ENCODE peak calls at places on chromosome 3, in four cellular contexts. F is GM12878, D is K562, A is SK-N-SH. Z is an unnamed sample.
A peak's percentile ranks its signal among the peaks of the same experiment; 100 is the strongest.

GRCh38 chr3:80549173-80549572 is 781.4 kb upstream of the ROBO1 start:
- DNase-seq in A (no peak), D (no peak), F (no peak), Z (no peak)

GRCh38 chr3:38519000-38519399 is 22.9 kb downstream of the EXOG start:
- DNase-seq in D (no peak), A (no peak), F (no peak), Z (no peak)

GRCh38 chr3:78116874-78117273 is 1077.0 kb downstream of the ROBO2 start:
- DNase-seq in A (no peak), F (no peak), D (no peak), Z (no peak)

GRCh38 chr3:125043599-125044151 is 12.1 kb downstream of the HEG1 start:
- DNase-seq in D (no peak), A (peak; percentile 58), F (no peak), Z (no peak)

GRCh38 chr3:141410861-141411771 is 42.8 kb downstream of the ZBTB38 start:
- DNase-seq in F (no peak), D (no peak), A (no peak), Z (no peak)

GRCh38 chr3:84487296-84487695 is 471.5 kb upstream of the CADM2 start:
- DNase-seq in A (peak; percentile 5), F (no peak), D (no peak), Z (no peak)

GRCh38 chr3:59880717-59881116 is 830.9 kb upstream of the CFAP20DC start:
- DNase-seq in A (no peak), D (no peak), F (no peak), Z (no peak)

GRCh38 chr3:186275436-186275835 is 86.6 kb downstream of the DGKG start:
- DNase-seq in F (no peak), D (no peak), A (no peak), Z (no peak)

GRCh38 chr3:117045143-117045542 is 335.6 kb downstream of the TUSC7 start:
- DNase-seq in A (no peak), D (no peak), F (no peak), Z (peak; percentile 67)

GRCh38 chr3:174498638-174499037 is 360.5 kb upstream of the NAALADL2 start:
- DNase-seq in F (no peak), A (no peak), D (no peak), Z (no peak)

GRCh38 chr3:12681586-12682371 is 17.9 kb upstream of the RAF1 start:
- DNase-seq in D (no peak), F (no peak), A (no peak), Z (no peak)

GRCh38 chr3:52879581-52879980 is 17.8 kb downstream of the STIMATE start:
- DNase-seq in D (no peak), A (no peak), F (no peak), Z (no peak)

GRCh38 chr3:177753498-177754155 is 556.3 kb upstream of the TBL1XR1 start:
- DNase-seq in A (peak; percentile 55), F (no peak), D (no peak), Z (no peak)

GRCh38 chr3:169008772-169009358 is 654.6 kb downstream of the MECOM start:
- DNase-seq in D (no peak), F (no peak), A (no peak), Z (no peak)

GRCh38 chr3:64445318-64446300 is 220.3 kb upstream of the PRICKLE2 start:
- DNase-seq in A (peak; percentile 83), D (peak; percentile 5), F (no peak), Z (peak; percentile 83)

GRCh38 chr3:64443553-64444331 is 218.5 kb upstream of the PRICKLE2 start:
- DNase-seq in A (peak; percentile 84), F (no peak), D (no peak), Z (no peak)

GRCh38 chr3:64441861-64442260 is 216.6 kb upstream of the PRICKLE2 start:
- DNase-seq in D (no peak), A (no peak), F (no peak), Z (no peak)

GRCh38 chr3:64449026-64449425 is 223.8 kb upstream of the PRICKLE2 start:
- DNase-seq in A (no peak), D (no peak), F (peak; percentile 39), Z (no peak)

GRCh38 chr3:64444619-64445317 is 219.5 kb upstream of the PRICKLE2 start:
- DNase-seq in F (no peak), D (no peak), A (peak; percentile 53), Z (peak; percentile 33)
- TF ChIP-seq USF1 in F (no peak), D (no peak), A (no peak), Z (no peak)

DNA sequence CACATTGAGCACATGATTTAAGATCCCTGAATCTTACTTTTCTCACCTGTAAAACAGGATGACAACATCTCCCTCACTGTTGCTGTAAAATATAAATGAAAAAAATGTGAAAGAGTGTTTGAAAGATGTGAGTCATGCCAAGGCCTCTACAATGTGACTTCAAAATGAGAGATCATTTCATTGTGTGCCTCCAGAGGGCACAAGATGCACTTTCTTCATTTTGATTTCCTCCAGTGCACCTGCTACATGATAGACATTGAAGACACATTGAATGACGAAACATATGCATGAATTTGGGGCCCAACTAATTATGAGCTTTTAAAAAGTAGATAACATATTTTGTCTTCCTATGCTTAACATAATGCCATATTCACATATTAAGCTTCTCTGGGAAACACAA is 170.3 kb downstream of the MOBP start:
- DNase-seq in D (peak; percentile 35), F (no peak), A (no peak), Z (no peak)
- TF ChIP-seq USF1 in D (no peak), F (no peak), A (no peak), Z (no peak)

DNA sequence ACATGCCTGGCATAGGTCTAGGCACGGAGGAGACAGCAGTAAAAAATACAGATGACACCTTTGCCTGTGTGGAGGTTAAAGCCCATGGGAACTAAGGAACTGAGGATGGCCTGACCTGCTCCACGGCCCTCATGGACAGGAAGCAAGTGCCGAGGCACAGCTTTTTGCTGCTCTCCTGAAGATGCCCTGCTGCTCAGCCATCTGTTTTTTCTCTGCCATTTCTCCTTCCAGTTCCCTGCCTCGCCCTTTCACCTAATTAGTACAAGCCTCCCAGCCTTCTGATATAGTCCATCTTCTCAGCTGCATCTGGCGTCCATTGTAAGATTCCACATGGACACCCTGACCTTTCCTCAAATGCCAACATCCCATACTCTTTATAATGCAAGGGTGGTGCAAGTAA is 11.8 kb upstream of the CXCR6 start:
- DNase-seq in A (no peak), F (no peak), D (no peak), Z (no peak)
- TF ChIP-seq USF1 in A (no peak), F (no peak), D (no peak), Z (no peak)

GRCh38 chr3:122092460-122093165 is 37.5 kb downstream of the CD86 start:
- DNase-seq in D (peak; percentile 18), F (no peak), A (no peak), Z (peak; percentile 28)
- TF ChIP-seq USF1 in D (no peak), F (no peak), A (no peak), Z (no peak)

GRCh38 chr3:128432301-128432897 is 34.3 kb downstream of the DNAJB8 start:
- DNase-seq in A (peak; percentile 44), F (no peak), D (peak; percentile 36), Z (peak; percentile 63)
- TF ChIP-seq USF1 in A (no peak), F (no peak), D (no peak), Z (peak; percentile 51)

DNA sequence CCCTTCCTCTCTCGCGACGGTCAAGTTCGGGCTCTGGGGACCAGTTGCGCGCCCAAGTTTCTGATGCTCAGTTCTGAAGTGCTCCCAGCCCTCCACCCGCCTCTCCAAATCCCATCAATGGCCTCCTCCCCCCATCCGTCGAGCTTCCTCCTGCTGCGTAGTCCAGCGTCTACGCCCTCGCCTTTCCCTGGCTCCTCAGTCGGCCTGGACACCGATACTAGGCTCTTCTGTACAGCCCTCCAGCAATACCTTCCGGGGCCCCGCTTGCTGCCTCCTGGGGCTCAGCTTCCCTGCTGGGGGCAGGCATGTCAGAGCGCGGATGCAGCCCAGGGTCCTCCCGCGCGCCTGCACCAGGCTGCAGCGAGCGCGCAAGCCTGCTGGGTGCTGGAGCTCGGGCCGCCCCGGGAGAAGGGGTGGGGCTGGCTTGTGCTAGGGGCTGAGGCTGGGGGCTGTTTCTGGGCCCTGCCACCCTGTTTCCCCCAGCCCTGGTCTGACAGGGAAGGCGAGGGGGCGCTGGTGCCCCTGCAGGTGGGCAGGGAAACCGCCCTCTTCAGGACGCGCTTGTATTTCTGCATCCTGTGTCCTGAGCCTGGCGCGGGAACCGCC is 353.3 kb upstream of the SUCLG2 start:
- DNase-seq in D (no peak), A (peak; percentile 21), F (no peak), Z (peak; percentile 57)
- TF ChIP-seq USF1 in D (no peak), A (no peak), F (no peak), Z (no peak)

DNA sequence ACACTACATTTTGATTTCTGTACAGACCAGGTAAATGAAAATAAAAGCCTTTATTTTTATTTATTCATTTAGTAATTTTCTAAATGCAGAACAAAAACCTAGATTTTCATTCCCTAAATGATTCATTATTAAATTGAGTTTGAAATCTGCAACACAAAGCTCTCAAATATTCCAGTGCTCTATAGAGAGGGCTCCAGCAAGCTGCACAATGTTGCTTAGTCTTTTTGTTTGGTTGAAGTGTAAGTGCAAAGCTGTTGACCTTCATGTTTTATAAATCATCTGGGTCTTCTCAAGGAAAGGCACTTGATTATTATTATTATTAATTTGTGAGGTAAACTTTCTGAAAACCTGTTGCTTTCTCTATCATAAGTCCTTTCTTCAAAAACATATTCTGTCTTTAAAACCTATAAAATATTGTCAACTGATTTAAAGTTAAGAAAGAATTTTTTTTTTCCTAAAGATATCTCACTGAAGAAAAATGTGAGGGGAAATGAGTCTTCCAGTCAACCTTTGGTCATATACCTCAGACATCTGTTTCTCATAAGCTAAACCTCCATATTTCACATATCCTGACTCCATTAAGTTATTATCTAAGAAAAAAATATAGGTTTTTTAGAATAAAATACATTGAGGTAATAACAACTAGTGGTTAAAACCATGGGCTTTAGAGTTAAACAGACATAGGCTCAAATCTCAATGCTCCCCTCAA is 100.7 kb downstream of the ZIC4 start:
- DNase-seq in F (no peak), D (no peak), A (no peak), Z (no peak)
- TF ChIP-seq USF1 in F (no peak), D (no peak), A (no peak), Z (no peak)

GRCh38 chr3:194255252-194256039 is 95.7 kb downstream of the CPN2 start:
- DNase-seq in A (peak; percentile 71), D (peak; percentile 92), F (peak; percentile 11), Z (no peak)
- TF ChIP-seq USF1 in A (no peak), D (peak; percentile 93), F (no peak), Z (no peak)

GRCh38 chr3:27935492-27935891 is 213.4 kb upstream of the EOMES start:
- DNase-seq in A (no peak), D (no peak), F (no peak), Z (no peak)

GRCh38 chr3:27927882-27928281 is 205.8 kb upstream of the EOMES start:
- DNase-seq in D (no peak), A (no peak), F (peak; percentile 4), Z (no peak)

GRCh38 chr3:27930052-27930602 is 208.0 kb upstream of the EOMES start:
- DNase-seq in A (no peak), F (no peak), D (no peak), Z (no peak)
- TF ChIP-seq USF1 in A (no peak), F (no peak), D (no peak), Z (no peak)

GRCh38 chr3:112354642-112355333 is 21.8 kb downstream of the CD200 start:
- DNase-seq in D (no peak), F (no peak), A (no peak), Z (no peak)
- TF ChIP-seq USF1 in D (no peak), F (no peak), A (no peak), Z (no peak)